ENCODE peak calls at places on chromosomes 4 and X, in seven cellular contexts. Q, O, S, E, H, K and J are unnamed samples.

GRCh38 chrX:144896323-144896722 is 351.0 kb upstream of the SPANXN1 start:
- DNase-seq in H (no peak), O (no peak), E (no peak), S (peak), K (no peak), Q (peak), J (no peak)

GRCh38 chrX:40877869-40878268 is 142.5 kb upstream of the MED14 start:
- DNase-seq in S (peak), H (no peak), E (peak), Q (peak), O (no peak), K (no peak), J (no peak)

GRCh38 chr4:41009411-41009810 is 204.9 kb downstream of the APBB2 start:
- DNase-seq in K (no peak), O (no peak), E (no peak), Q (no peak), H (no peak), S (no peak), J (no peak)

GRCh38 chr4:177118596-177118995 is 191.1 kb upstream of the NEIL3 start:
- DNase-seq in S (no peak), Q (peak), E (no peak), H (no peak), K (no peak), O (no peak), J (no peak)

GRCh38 chrX:155841232-155841631 is 39.9 kb upstream of the VAMP7 start:
- DNase-seq in Q (no peak), H (no peak), O (no peak), E (no peak), S (no peak), K (no peak), J (no peak)

GRCh38 chr4:112348488-112349158 is 51.5 kb downstream of the ALPK1 start:
- DNase-seq in H (no peak), S (peak), E (peak), K (no peak), Q (peak), O (peak), J (no peak)

GRCh38 chr4:165788686-165789463 is 84.2 kb upstream of the TLL1 start:
- DNase-seq in E (no peak), S (no peak), Q (no peak), K (no peak), O (no peak), H (no peak), J (no peak)

GRCh38 chr4:153276966-153277365 is 67.5 kb upstream of the MND1 start:
- DNase-seq in O (no peak), Q (no peak), K (no peak), E (no peak), H (no peak), S (no peak), J (no peak)

GRCh38 chr4:147994491-147995385 is 262.9 kb downstream of the ARHGAP10 start:
- DNase-seq in K (no peak), E (no peak), S (no peak), H (no peak), Q (no peak), O (no peak), J (no peak)

GRCh38 chr4:55124337-55125076 is 888 bp downstream of the KDR start:
- DNase-seq in Q (no peak), O (peak), K (no peak), E (no peak), S (no peak), H (no peak), J (no peak)

GRCh38 chr4:42865572-42866189 is 26.8 kb upstream of the GRXCR1 start:
- DNase-seq in O (peak), K (no peak), S (peak), Q (peak), E (peak), H (peak), J (peak)

GRCh38 chr4:186723207-186724047 is at the start of gene FAT1:
- DNase-seq in K (no peak), E (peak), S (peak), H (peak), O (peak), Q (peak), J (no peak)

DNA sequence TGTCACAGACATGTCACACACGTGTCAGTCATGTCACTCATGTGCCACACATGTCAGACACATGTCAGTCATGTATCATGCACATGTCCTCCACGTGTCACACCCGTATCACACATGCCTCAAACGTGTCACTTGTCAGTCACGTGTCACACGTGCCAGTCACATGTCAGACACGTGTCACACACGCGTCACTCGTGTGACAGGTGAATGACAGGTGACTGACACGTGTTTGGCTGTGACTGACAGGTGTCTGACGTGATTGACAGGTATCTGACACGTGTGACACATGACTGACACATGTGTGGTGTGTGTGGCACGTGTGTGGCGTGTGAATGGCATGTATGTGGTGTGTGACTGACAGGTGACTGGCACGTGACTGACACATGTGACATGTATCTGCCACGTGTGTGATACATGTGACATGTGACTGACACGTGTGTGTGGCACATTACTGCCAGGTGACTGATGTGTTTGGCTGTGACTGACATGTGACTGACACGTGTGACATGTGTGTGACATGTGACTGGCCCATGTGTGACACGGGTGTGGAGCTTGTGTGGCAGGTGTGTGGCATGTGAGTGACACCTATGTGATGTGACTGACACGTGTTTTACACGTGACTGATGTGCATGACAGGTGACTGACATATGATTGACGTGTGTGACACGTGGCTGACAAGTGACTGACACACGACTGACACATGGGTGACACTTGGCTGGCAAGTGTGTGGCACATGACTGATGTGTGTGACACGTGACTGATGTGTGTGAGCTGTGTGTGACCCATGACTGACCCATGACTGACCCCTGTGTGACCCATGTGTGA is 90.7 kb upstream of the GPC3 start:
- DNase-seq in S (no peak), Q (no peak), E (no peak), K (no peak), O (no peak), H (no peak), J (no peak)
- TF ChIP-seq POLR2AphosphoS5 in S (no peak), Q (no peak), E (no peak), K (no peak), O (no peak), H (no peak), J (no peak)

DNA sequence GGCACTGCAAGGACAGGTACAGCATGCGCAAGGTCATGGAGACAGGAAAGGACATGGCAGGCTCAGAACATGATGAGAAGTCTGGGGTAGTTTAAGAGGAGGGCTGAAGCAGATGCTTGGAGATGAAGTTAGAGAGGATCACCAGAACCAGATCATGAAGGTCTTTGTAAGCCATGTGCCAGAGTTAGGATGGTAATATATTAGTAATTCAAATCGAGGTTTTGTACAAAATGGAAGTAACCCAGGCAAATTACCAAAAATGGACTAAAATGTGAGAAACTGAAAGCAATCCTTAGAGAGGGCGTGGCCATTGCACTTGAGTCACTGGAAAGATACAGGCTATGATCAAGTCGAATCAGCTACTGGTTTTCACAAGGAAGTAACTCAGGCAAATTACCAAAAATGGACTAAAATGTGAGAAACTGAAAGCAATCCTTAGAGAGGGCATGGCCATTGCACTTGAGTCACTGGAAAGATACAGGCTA is 13.5 kb downstream of the RXFP1 start:
- DNase-seq in E (no peak), O (no peak), H (no peak), Q (no peak), S (no peak), K (no peak), J (no peak)
- TF ChIP-seq TAF1 in E (no peak), O (no peak), H (no peak), Q (no peak), S (no peak), K (no peak), J (no peak)

GRCh38 chr4:113958766-113959540 is 20.5 kb downstream of the ARSJ start:
- DNase-seq in E (peak), S (no peak), H (no peak), K (no peak), O (no peak), Q (no peak), J (no peak)
- TF ChIP-seq POLR2AphosphoS5 in E (no peak), S (no peak), H (no peak), K (no peak), O (no peak), Q (peak), J (no peak)

DNA sequence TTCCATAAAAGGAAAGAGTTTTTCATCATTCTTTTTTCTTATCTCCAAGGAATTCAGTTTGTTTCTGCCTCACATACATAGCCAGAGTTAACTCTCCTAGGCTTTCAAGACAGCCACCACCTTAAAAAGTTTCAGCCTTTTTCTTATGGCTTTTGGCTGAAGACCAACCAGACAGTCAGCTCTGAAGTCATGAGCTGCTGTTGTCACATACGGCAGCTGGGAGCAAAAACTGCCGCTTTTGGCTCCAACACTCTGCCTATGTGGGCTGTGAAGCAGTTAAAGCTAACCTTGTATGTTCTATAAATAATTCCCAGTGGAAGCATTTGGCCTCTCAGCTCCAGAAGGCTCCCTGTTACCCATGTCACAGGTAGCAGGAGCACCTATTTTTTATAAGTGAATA is 104.1 kb downstream of the KLHL4 start:
- DNase-seq in O (no peak), H (no peak), Q (no peak), E (no peak), K (no peak), S (no peak), J (no peak)
- TF ChIP-seq TAF1 in O (no peak), H (no peak), Q (no peak), E (no peak), K (no peak), S (no peak), J (no peak)

GRCh38 chrX:107675823-107676555 is 47.7 kb downstream of the PRPS1 start:
- DNase-seq in Q (no peak), K (no peak), E (no peak), O (no peak), S (no peak), H (no peak), J (no peak)

GRCh38 chrX:107677501-107677901 is 49.2 kb downstream of the PRPS1 start:
- DNase-seq in H (no peak), K (no peak), O (no peak), Q (no peak), E (no peak), S (no peak), J (no peak)

GRCh38 chrX:107676559-107677378 is 48.5 kb downstream of the PRPS1 start:
- DNase-seq in Q (peak), H (no peak), E (no peak), O (no peak), S (peak), K (no peak), J (no peak)

GRCh38 chrX:107677909-107678308 is 49.6 kb downstream of the PRPS1 start:
- DNase-seq in Q (no peak), H (no peak), K (no peak), S (no peak), E (no peak), O (no peak), J (no peak)

GRCh38 chrX:107678957-107679740 is 50.8 kb downstream of the PRPS1 start:
- DNase-seq in H (no peak), O (no peak), Q (no peak), E (no peak), S (peak), K (no peak), J (no peak)
- TF ChIP-seq POLR2AphosphoS5 in H (no peak), O (no peak), Q (no peak), E (no peak), S (no peak), K (no peak), J (no peak)

GRCh38 chr4:113446019-113446418 is 315.5 kb downstream of the CAMK2D start:
- DNase-seq in Q (no peak), E (peak), H (no peak), S (no peak), K (no peak), O (no peak), J (no peak)
- TF ChIP-seq TAF1 in Q (no peak), E (no peak), H (no peak), S (no peak), K (no peak), O (no peak), J (no peak)

GRCh38 chr4:76458829-76459228 is 23.8 kb downstream of the SHROOM3 start:
- DNase-seq in O (no peak), Q (no peak), H (no peak), K (no peak), E (no peak), S (no peak), J (no peak)

GRCh38 chr4:76458297-76458696 is 23.3 kb downstream of the SHROOM3 start:
- DNase-seq in K (no peak), Q (no peak), O (no peak), E (no peak), H (no peak), S (no peak), J (no peak)

GRCh38 chr4:76463568-76463967 is 28.5 kb downstream of the SHROOM3 start:
- DNase-seq in S (no peak), H (no peak), K (no peak), Q (no peak), E (no peak), O (no peak), J (no peak)

GRCh38 chr4:76457885-76458284 is 22.9 kb downstream of the SHROOM3 start:
- DNase-seq in K (no peak), E (no peak), S (no peak), O (no peak), Q (no peak), H (no peak), J (no peak)

GRCh38 chr4:76459291-76459723 is 24.3 kb downstream of the SHROOM3 start:
- DNase-seq in E (no peak), K (no peak), S (peak), Q (no peak), H (no peak), O (no peak), J (no peak)
- TF ChIP-seq POLR2AphosphoS5 in E (no peak), K (no peak), S (no peak), Q (no peak), H (no peak), O (no peak), J (no peak)

GRCh38 chr4:26321326-26322276 is 787 bp downstream of the RBPJ start:
- DNase-seq in O (peak), E (peak), S (no peak), K (no peak), Q (peak), H (no peak), J (no peak)
- TF ChIP-seq TAF1 in O (no peak), E (no peak), S (no peak), K (no peak), Q (no peak), H (peak), J (no peak)

GRCh38 chr4:145937021-145937861 is 1.4 kb downstream of the ZNF827 start:
- DNase-seq in O (peak), H (peak), S (peak), K (no peak), E (no peak), Q (peak), J (peak)
- TF ChIP-seq POLR2AphosphoS5 in O (peak), H (peak), S (no peak), K (no peak), E (no peak), Q (peak), J (peak)

GRCh38 chr4:3257125-3257690 is 8.2 kb downstream of the MSANTD1 start:
- DNase-seq in H (peak), E (no peak), O (peak), S (no peak), Q (no peak), K (no peak), J (peak)
- TF ChIP-seq TAF1 in H (no peak), E (no peak), O (no peak), S (no peak), Q (no peak), K (no peak), J (no peak)